ENCODE peak calls at places on chromosomes 4 and X, in nine cellular contexts. One of them, this sample, is unnamed. For H3K4me1, the result is how much of the 10 kb centered on the place peaks cover.

GRCh38 chrX:77003956-77004355 is 443.2 kb upstream of the FGF16 start:
- DNase-seq in body of pancreas: no peak
- DNase-seq in suprapubic skin: no peak
- DNase-seq in adrenal gland: no peak
- DNase-seq in ovary: no peak
- DNase-seq in IMR-90: no peak
- DNase-seq in heart left ventricle: no peak
- DNase-seq in transverse colon: no peak
- DNase-seq in uterus: no peak
- DNase-seq in this sample: no peak

GRCh38 chrX:130049821-130050220 is 60.5 kb downstream of the ELF4 start:
- DNase-seq in transverse colon: no peak
- DNase-seq in uterus: no peak
- DNase-seq in suprapubic skin: no peak
- DNase-seq in body of pancreas: no peak
- DNase-seq in IMR-90: no peak
- DNase-seq in adrenal gland: no peak
- DNase-seq in ovary: no peak
- DNase-seq in heart left ventricle: no peak
- DNase-seq in this sample: no peak

GRCh38 chrX:148288451-148288850 is 212.0 kb upstream of the AFF2 start:
- DNase-seq in heart left ventricle: no peak
- DNase-seq in adrenal gland: no peak
- DNase-seq in ovary: no peak
- DNase-seq in uterus: no peak
- DNase-seq in suprapubic skin: no peak
- DNase-seq in body of pancreas: no peak
- DNase-seq in transverse colon: no peak
- DNase-seq in IMR-90: no peak
- DNase-seq in this sample: no peak

GRCh38 chr4:140296335-140296753 is 77.1 kb upstream of the SCOC start:
- DNase-seq in adrenal gland: peak
- DNase-seq in ovary: peak
- DNase-seq in uterus: peak
- DNase-seq in suprapubic skin: peak
- DNase-seq in body of pancreas: peak
- DNase-seq in IMR-90: peak
- DNase-seq in heart left ventricle: peak
- DNase-seq in transverse colon: peak
- DNase-seq in this sample: no peak

GRCh38 chr4:48727666-48728459 is 52.2 kb downstream of the FRYL start:
- DNase-seq in suprapubic skin: no peak
- DNase-seq in IMR-90: no peak
- DNase-seq in adrenal gland: no peak
- DNase-seq in ovary: no peak
- DNase-seq in heart left ventricle: no peak
- DNase-seq in transverse colon: no peak
- DNase-seq in body of pancreas: no peak
- DNase-seq in uterus: no peak
- DNase-seq in this sample: no peak

GRCh38 chrX:130136497-130136896 is 26.2 kb upstream of the ELF4 start:
- DNase-seq in adrenal gland: no peak
- DNase-seq in transverse colon: no peak
- DNase-seq in suprapubic skin: no peak
- DNase-seq in body of pancreas: no peak
- DNase-seq in heart left ventricle: no peak
- DNase-seq in uterus: no peak
- DNase-seq in ovary: no peak
- DNase-seq in IMR-90: no peak
- DNase-seq in this sample: no peak

GRCh38 chrX:13965531-13965930 is 64.2 kb downstream of the GEMIN8 start:
- DNase-seq in IMR-90: no peak
- DNase-seq in ovary: no peak
- DNase-seq in body of pancreas: no peak
- DNase-seq in transverse colon: no peak
- DNase-seq in heart left ventricle: no peak
- DNase-seq in adrenal gland: no peak
- DNase-seq in suprapubic skin: no peak
- DNase-seq in uterus: no peak
- DNase-seq in this sample: no peak

GRCh38 chrX:97294016-97294415 is 410.3 kb downstream of the RPA4 start:
- DNase-seq in transverse colon: no peak
- DNase-seq in ovary: no peak
- DNase-seq in suprapubic skin: no peak
- DNase-seq in body of pancreas: no peak
- DNase-seq in uterus: no peak
- DNase-seq in heart left ventricle: no peak
- DNase-seq in IMR-90: no peak
- DNase-seq in adrenal gland: no peak
- DNase-seq in this sample: no peak

GRCh38 chr4:20788266-20788665 is 88.0 kb downstream of the PACRGL start:
- DNase-seq in suprapubic skin: no peak
- DNase-seq in ovary: no peak
- DNase-seq in heart left ventricle: no peak
- DNase-seq in adrenal gland: no peak
- DNase-seq in body of pancreas: no peak
- DNase-seq in IMR-90: no peak
- DNase-seq in transverse colon: no peak
- DNase-seq in uterus: no peak
- DNase-seq in this sample: no peak

GRCh38 chr4:151114338-151114737 is 14.9 kb downstream of the RPS3A start:
- DNase-seq in transverse colon: no peak
- DNase-seq in heart left ventricle: no peak
- DNase-seq in suprapubic skin: no peak
- DNase-seq in IMR-90: no peak
- DNase-seq in adrenal gland: no peak
- DNase-seq in ovary: no peak
- DNase-seq in uterus: no peak
- DNase-seq in body of pancreas: no peak
- DNase-seq in this sample: no peak

GRCh38 chr4:139014391-139015268 is 951 bp upstream of the NOCT start:
- DNase-seq in transverse colon: no peak
- DNase-seq in body of pancreas: peak
- DNase-seq in heart left ventricle: peak
- DNase-seq in adrenal gland: peak
- DNase-seq in ovary: no peak
- DNase-seq in suprapubic skin: no peak
- DNase-seq in IMR-90: peak
- DNase-seq in uterus: no peak
- DNase-seq in this sample: no peak

GRCh38 chrX:111164728-111165127 is 68.7 kb downstream of the PAK3 start:
- DNase-seq in IMR-90: peak
- DNase-seq in ovary: no peak
- DNase-seq in transverse colon: no peak
- DNase-seq in body of pancreas: no peak
- DNase-seq in heart left ventricle: no peak
- DNase-seq in uterus: no peak
- DNase-seq in adrenal gland: no peak
- DNase-seq in suprapubic skin: no peak
- DNase-seq in this sample: no peak

GRCh38 chrX:132636080-132636479 is 147.2 kb upstream of the MBNL3 start:
- DNase-seq in IMR-90: no peak
- DNase-seq in transverse colon: no peak
- DNase-seq in suprapubic skin: no peak
- DNase-seq in heart left ventricle: no peak
- DNase-seq in uterus: no peak
- DNase-seq in body of pancreas: no peak
- DNase-seq in ovary: no peak
- DNase-seq in adrenal gland: no peak
- DNase-seq in this sample: no peak

GRCh38 chr4:46274717-46275116 is 115.2 kb downstream of the GABRA2 start:
- DNase-seq in IMR-90: no peak
- DNase-seq in uterus: no peak
- DNase-seq in adrenal gland: no peak
- DNase-seq in ovary: no peak
- DNase-seq in heart left ventricle: no peak
- DNase-seq in body of pancreas: no peak
- DNase-seq in transverse colon: no peak
- DNase-seq in suprapubic skin: no peak
- DNase-seq in this sample: no peak

GRCh38 chr4:7559741-7560376 is 125.1 kb upstream of the PSAPL1 start:
- DNase-seq in heart left ventricle: no peak
- DNase-seq in transverse colon: no peak
- DNase-seq in IMR-90: no peak
- DNase-seq in suprapubic skin: no peak
- DNase-seq in adrenal gland: no peak
- DNase-seq in body of pancreas: peak
- DNase-seq in ovary: no peak
- DNase-seq in uterus: no peak
- DNase-seq in this sample: peak

GRCh38 chr4:156255608-156256007 is 301.9 kb upstream of the CTSO start:
- DNase-seq in heart left ventricle: no peak
- DNase-seq in uterus: no peak
- DNase-seq in body of pancreas: no peak
- DNase-seq in transverse colon: no peak
- DNase-seq in ovary: no peak
- DNase-seq in IMR-90: no peak
- DNase-seq in adrenal gland: no peak
- DNase-seq in suprapubic skin: no peak
- DNase-seq in this sample: no peak

GRCh38 chr4:85166318-85166717 is 199.8 kb upstream of the WDFY3 start:
- DNase-seq in body of pancreas: no peak
- DNase-seq in ovary: no peak
- DNase-seq in suprapubic skin: no peak
- DNase-seq in IMR-90: no peak
- DNase-seq in heart left ventricle: no peak
- DNase-seq in uterus: no peak
- DNase-seq in transverse colon: peak
- DNase-seq in adrenal gland: no peak
- DNase-seq in this sample: no peak

GRCh38 chrX:151776113-151776790 is 41.7 kb downstream of the CNGA2 start:
- DNase-seq in ovary: no peak
- DNase-seq in suprapubic skin: no peak
- DNase-seq in IMR-90: no peak
- DNase-seq in uterus: no peak
- DNase-seq in transverse colon: no peak
- DNase-seq in body of pancreas: no peak
- DNase-seq in adrenal gland: no peak
- DNase-seq in heart left ventricle: peak
- DNase-seq in this sample: no peak

GRCh38 chr4:77631276-77631675 is 25.7 kb downstream of the CXCL13 start:
- DNase-seq in body of pancreas: no peak
- DNase-seq in uterus: no peak
- DNase-seq in adrenal gland: no peak
- DNase-seq in heart left ventricle: no peak
- DNase-seq in ovary: no peak
- DNase-seq in IMR-90: no peak
- DNase-seq in transverse colon: peak
- DNase-seq in suprapubic skin: no peak
- DNase-seq in this sample: peak

GRCh38 chr4:186826866-186827541 is 103.3 kb upstream of the FAT1 start:
- DNase-seq in IMR-90: peak
- DNase-seq in adrenal gland: no peak
- DNase-seq in heart left ventricle: no peak
- DNase-seq in body of pancreas: no peak
- DNase-seq in transverse colon: no peak
- DNase-seq in uterus: no peak
- DNase-seq in ovary: no peak
- DNase-seq in suprapubic skin: no peak
- DNase-seq in this sample: no peak

GRCh38 chrX:132292753-132293152 is 73.5 kb upstream of the RAP2C start:
- DNase-seq in adrenal gland: peak
- DNase-seq in ovary: no peak
- DNase-seq in body of pancreas: peak
- DNase-seq in uterus: peak
- DNase-seq in IMR-90: peak
- DNase-seq in transverse colon: peak
- DNase-seq in suprapubic skin: no peak
- DNase-seq in heart left ventricle: peak
- DNase-seq in this sample: peak

GRCh38 chr4:41678086-41678485 is 70.4 kb downstream of the PHOX2B start:
- DNase-seq in ovary: no peak
- DNase-seq in adrenal gland: no peak
- DNase-seq in body of pancreas: no peak
- DNase-seq in heart left ventricle: no peak
- DNase-seq in uterus: no peak
- DNase-seq in IMR-90: peak
- DNase-seq in transverse colon: no peak
- DNase-seq in suprapubic skin: no peak
- DNase-seq in this sample: no peak

GRCh38 chr4:83552924-83553323 is 17.0 kb downstream of the GPAT3 start:
- DNase-seq in transverse colon: no peak
- DNase-seq in heart left ventricle: no peak
- DNase-seq in body of pancreas: no peak
- DNase-seq in suprapubic skin: no peak
- DNase-seq in ovary: no peak
- DNase-seq in adrenal gland: no peak
- DNase-seq in IMR-90: peak
- DNase-seq in uterus: no peak
- DNase-seq in this sample: no peak
- H3K27ac ChIP-seq in transverse colon: peak
- H3K27ac ChIP-seq in heart left ventricle: no peak
- H3K27ac ChIP-seq in body of pancreas: no peak
- H3K27ac ChIP-seq in suprapubic skin: no peak
- H3K27ac ChIP-seq in ovary: no peak
- H3K27ac ChIP-seq in adrenal gland: no peak
- H3K27ac ChIP-seq in IMR-90: no peak
- H3K27ac ChIP-seq in uterus: no peak
- H3K27ac ChIP-seq in this sample: no peak

GRCh38 chrX:107715331-107716044 is 60.1 kb downstream of the TSC22D3 start:
- DNase-seq in IMR-90: peak
- DNase-seq in transverse colon: peak
- DNase-seq in body of pancreas: no peak
- DNase-seq in heart left ventricle: no peak
- DNase-seq in suprapubic skin: no peak
- DNase-seq in ovary: no peak
- DNase-seq in uterus: no peak
- DNase-seq in adrenal gland: peak
- DNase-seq in this sample: peak
- TF ChIP-seq POLR2A in IMR-90: no peak
- TF ChIP-seq POLR2A in transverse colon: peak
- TF ChIP-seq POLR2A in body of pancreas: peak
- TF ChIP-seq POLR2A in heart left ventricle: no peak
- TF ChIP-seq POLR2A in suprapubic skin: no peak
- TF ChIP-seq POLR2A in ovary: no peak
- TF ChIP-seq POLR2A in uterus: no peak
- TF ChIP-seq POLR2A in adrenal gland: no peak
- TF ChIP-seq POLR2A in this sample: no peak

DNA sequence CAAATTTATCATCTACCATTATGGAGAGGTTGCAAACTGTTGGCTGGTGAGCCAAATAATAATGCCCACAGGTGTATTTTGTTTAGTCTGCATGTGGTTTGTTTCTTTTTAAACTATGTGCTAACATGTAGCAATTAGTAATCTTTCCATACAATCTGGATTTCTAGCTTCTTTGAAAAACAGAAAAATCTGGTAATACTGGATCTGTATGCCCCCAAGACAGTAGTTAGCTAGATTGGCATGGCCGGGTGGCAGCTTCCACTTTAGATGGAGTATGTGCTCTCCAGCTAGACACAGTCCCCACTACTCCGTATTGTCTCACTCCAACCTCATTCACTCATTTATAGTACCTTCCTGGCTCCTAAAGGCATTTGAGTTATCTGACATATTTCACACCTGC is 91.3 kb downstream of the NHSL2 start:
- DNase-seq in heart left ventricle: no peak
- DNase-seq in uterus: no peak
- DNase-seq in suprapubic skin: no peak
- DNase-seq in IMR-90: no peak
- DNase-seq in adrenal gland: no peak
- DNase-seq in transverse colon: no peak
- DNase-seq in body of pancreas: no peak
- DNase-seq in ovary: no peak
- DNase-seq in this sample: no peak
- H3K4me1 ChIP-seq in heart left ventricle: under half
- H3K4me1 ChIP-seq in uterus: under half
- H3K4me1 ChIP-seq in suprapubic skin: under half
- H3K4me1 ChIP-seq in IMR-90: under half
- H3K4me1 ChIP-seq in adrenal gland: under half
- H3K4me1 ChIP-seq in transverse colon: under half
- H3K4me1 ChIP-seq in body of pancreas: under half
- H3K4me1 ChIP-seq in ovary: under half
- H3K4me1 ChIP-seq in this sample: under half

GRCh38 chr4:8913121-8913857 is 41.6 kb upstream of the HMX1 start:
- DNase-seq in ovary: no peak
- DNase-seq in adrenal gland: no peak
- DNase-seq in heart left ventricle: no peak
- DNase-seq in transverse colon: no peak
- DNase-seq in body of pancreas: no peak
- DNase-seq in IMR-90: no peak
- DNase-seq in suprapubic skin: peak
- DNase-seq in uterus: peak
- DNase-seq in this sample: peak
- H3K27ac ChIP-seq in ovary: no peak
- H3K27ac ChIP-seq in adrenal gland: no peak
- H3K27ac ChIP-seq in heart left ventricle: no peak
- H3K27ac ChIP-seq in transverse colon: no peak
- H3K27ac ChIP-seq in body of pancreas: no peak
- H3K27ac ChIP-seq in IMR-90: no peak
- H3K27ac ChIP-seq in suprapubic skin: no peak
- H3K27ac ChIP-seq in uterus: no peak
- H3K27ac ChIP-seq in this sample: no peak